ENCODE peak calls at places on chromosomes 12 and 14, in four cellular contexts. J is fibroblast of lung, G is putamen, F is Calu3. X is an unnamed sample.

GRCh38 chr12:49580572-49581535 is 12.9 kb upstream of the MCRS1 start:
- DNase-seq in F (peak), G (peak), J (peak), X (peak)

GRCh38 chr12:46218509-46219095 is 50.2 kb downstream of the SLC38A1 start:
- DNase-seq in J (no peak), G (no peak), F (peak), X (no peak)

GRCh38 chr12:110683888-110684287 is 5.0 kb downstream of the HVCN1 start:
- DNase-seq in J (no peak), G (no peak), F (no peak), X (no peak)

GRCh38 chr12:55470088-55470830 is at the start of gene OR6C70:
- DNase-seq in J (no peak), F (no peak), G (no peak), X (no peak)

GRCh38 chr12:56629459-56630179 is 507 bp downstream of the BAZ2A start:
- DNase-seq in J (no peak), F (peak), G (no peak), X (peak)

GRCh38 chr12:93378373-93379310 is 917 bp downstream of the NUDT4 start:
- DNase-seq in J (peak), G (peak), F (peak), X (peak)

GRCh38 chr12:55723516-55724225 is 3.5 kb downstream of the RDH5 start:
- DNase-seq in J (no peak), F (no peak), G (no peak), X (no peak)

GRCh38 chr12:89073027-89073398 is 279.3 kb downstream of the DUSP6 start:
- DNase-seq in F (peak), G (no peak), J (peak), X (no peak)

GRCh38 chr12:109309441-109310246 is 560 bp upstream of the FOXN4 start:
- DNase-seq in J (no peak), F (peak), G (no peak), X (no peak)

GRCh38 chr12:24360057-24360456 is 410.6 kb upstream of the SOX5 start:
- DNase-seq in G (no peak), F (no peak), J (peak), X (no peak)

GRCh38 chr12:113860950-113861349 is 105.2 kb downstream of the RBM19 start:
- DNase-seq in J (peak), G (no peak), F (no peak), X (no peak)

GRCh38 chr12:113131556-113131955 is 4.0 kb downstream of the RASAL1 start:
- DNase-seq in F (peak), J (no peak), G (no peak), X (no peak)

GRCh38 chr14:72416892-72417291 is 477.0 kb downstream of the DPF3 start:
- DNase-seq in F (peak), G (no peak), J (no peak), X (no peak)

GRCh38 chr12:11943919-11944318 is 126.8 kb upstream of the BCL2L14 start:
- DNase-seq in F (no peak), J (no peak), G (no peak), X (no peak)

X was measured in midbrain.